ENCODE peak calls at places on chromosome 1, in nine cellular contexts. S, O, K, J, X, B, C, R and W are unnamed samples.
A peak's percentile ranks its signal among the peaks of the same experiment; 100 is the strongest.

GRCh38 chr1:227934476-227935313 is 13.0 kb downstream of the WNT9A start:
- DNase-seq in S (peak; percentile 38), O (no peak), K (peak; percentile 75), J (no peak), X (no peak), B (peak; percentile 85), C (no peak), R (no peak), W (no peak)

GRCh38 chr1:165564561-165564960 is 20.8 kb downstream of the LRRC52 start:
- DNase-seq in S (no peak), O (no peak), K (no peak), J (no peak), X (no peak), B (no peak), C (no peak), R (no peak), W (peak; percentile 54)

GRCh38 chr1:226972931-226973330 is 32.8 kb downstream of the COQ8A start:
- DNase-seq in S (no peak), O (no peak), K (no peak), J (no peak), X (no peak), B (no peak), C (no peak), R (no peak), W (peak; percentile 81)

GRCh38 chr1:203480525-203481084 is 5.0 kb downstream of the PRELP start:
- DNase-seq in S (peak; percentile 95), O (peak; percentile 96), K (peak; percentile 80), J (peak; percentile 36), X (peak; percentile 45), B (peak; percentile 49), C (no peak), R (peak; percentile 21), W (peak; percentile 74)

GRCh38 chr1:27598902-27599528 is 4.9 kb downstream of the AHDC1 start:
- DNase-seq in S (peak; percentile 86), O (no peak), K (peak; percentile 86), J (peak; percentile 26), X (no peak), B (peak; percentile 57), C (peak; percentile 75), R (no peak), W (peak; percentile 69)

GRCh38 chr1:29687601-29688244 is 451.4 kb downstream of the PTPRU start:
- DNase-seq in S (peak; percentile 33), O (no peak), K (no peak), J (no peak), X (no peak), B (no peak), C (no peak), R (no peak), W (no peak)

GRCh38 chr1:161727343-161727924 is 6.1 kb downstream of the FCRLB start:
- DNase-seq in S (peak; percentile 78), O (peak; percentile 74), K (no peak), J (peak; percentile 8), X (no peak), B (no peak), C (no peak), R (peak; percentile 21), W (no peak)

GRCh38 chr1:8925406-8925805 is 20.3 kb upstream of the CA6 start:
- DNase-seq in S (no peak), O (no peak), K (no peak), J (no peak), X (no peak), B (no peak), C (no peak), R (no peak), W (no peak)

GRCh38 chr1:221031890-221032222 is 152.6 kb downstream of the HLX start:
- DNase-seq in S (peak; percentile 25), O (no peak), K (no peak), J (no peak), X (no peak), B (no peak), C (no peak), R (no peak), W (no peak)

GRCh38 chr1:39892611-39893595 is 8.8 kb downstream of the MYCL start:
- DNase-seq in S (peak; percentile 66), O (peak; percentile 56), K (peak; percentile 94), J (no peak), X (peak; percentile 23), B (no peak), C (peak; percentile 28), R (no peak), W (no peak)

GRCh38 chr1:150268342-150268705 is 492 bp downstream of the APH1A start:
- DNase-seq in S (peak; percentile 60), O (no peak), K (peak; percentile 42), J (no peak), X (no peak), B (no peak), C (no peak), R (peak; percentile 30), W (no peak)

GRCh38 chr1:31957701-31958674 is 19.8 kb upstream of the PTP4A2 start:
- DNase-seq in S (no peak), O (no peak), K (no peak), J (no peak), X (no peak), B (no peak), C (peak; percentile 71), R (no peak), W (no peak)

GRCh38 chr1:70486676-70487470 is 75.8 kb downstream of the CTH start:
- DNase-seq in S (peak; percentile 92), O (peak; percentile 80), K (peak; percentile 73), J (no peak), X (no peak), B (peak; percentile 55), C (no peak), R (no peak), W (no peak)

GRCh38 chr1:110393691-110394564 is 3.1 kb upstream of the SLC16A4 start:
- DNase-seq in S (peak; percentile 86), O (peak; percentile 66), K (no peak), J (no peak), X (no peak), B (no peak), C (no peak), R (no peak), W (no peak)

GRCh38 chr1:11927866-11928592 is 1.8 kb upstream of the KIAA2013 start:
- DNase-seq in S (no peak), O (no peak), K (no peak), J (no peak), X (no peak), B (no peak), C (no peak), R (no peak), W (no peak)

GRCh38 chr1:52098139-52098871 is 42.2 kb downstream of the BTF3L4 start:
- DNase-seq in S (no peak), O (no peak), K (peak; percentile 17), J (no peak), X (no peak), B (no peak), C (no peak), R (no peak), W (no peak)

GRCh38 chr1:198763298-198763714 is 124.5 kb downstream of the PTPRC start:
- DNase-seq in S (peak; percentile 40), O (no peak), K (no peak), J (no peak), X (no peak), B (no peak), C (peak; percentile 27), R (no peak), W (no peak)

GRCh38 chr1:222618001-222618879 is at the start of gene MIA3:
- DNase-seq in S (peak; percentile 68), O (no peak), K (no peak), J (peak; percentile 11), X (peak; percentile 76), B (no peak), C (peak; percentile 90), R (peak; percentile 81), W (peak; percentile 91)

GRCh38 chr1:110783292-110783918 is 89.5 kb upstream of the CD53 start:
- DNase-seq in S (peak; percentile 68), O (no peak), K (peak; percentile 74), J (peak; percentile 42), X (peak; percentile 23), B (no peak), C (peak; percentile 80), R (peak; percentile 46), W (no peak)

GRCh38 chr1:51444534-51445192 is 74.4 kb downstream of the EPS15 start:
- DNase-seq in S (no peak), O (no peak), K (no peak), J (no peak), X (no peak), B (no peak), C (no peak), R (no peak), W (no peak)

GRCh38 chr1:203569490-203570318 is 56.9 kb upstream of the ATP2B4 start:
- DNase-seq in S (peak; percentile 68), O (no peak), K (no peak), J (no peak), X (no peak), B (no peak), C (no peak), R (no peak), W (no peak)

GRCh38 chr1:52707927-52708655 is 9.9 kb upstream of the COA7 start:
- DNase-seq in S (peak; percentile 80), O (peak; percentile 83), K (no peak), J (no peak), X (no peak), B (peak; percentile 63), C (peak; percentile 38), R (no peak), W (no peak)

GRCh38 chr1:224736619-224737352 is 120.7 kb downstream of the CNIH3 start:
- DNase-seq in S (peak; percentile 81), O (no peak), K (peak; percentile 48), J (no peak), X (peak; percentile 19), B (peak; percentile 7), C (peak; percentile 73), R (no peak), W (peak; percentile 33)

GRCh38 chr1:74822851-74823443 is 90.0 kb downstream of the TYW3 start:
- DNase-seq in S (no peak), O (peak; percentile 38), K (no peak), J (no peak), X (no peak), B (no peak), C (no peak), R (no peak), W (no peak)

GRCh38 chr1:160797861-160798273 is 1.9 kb downstream of the LY9 start:
- DNase-seq in S (no peak), O (no peak), K (no peak), J (peak; percentile 33), X (no peak), B (no peak), C (no peak), R (peak; percentile 53), W (no peak)

GRCh38 chr1:42742141-42742540 is 2.1 kb upstream of the CLDN19 start:
- DNase-seq in S (no peak), O (no peak), K (no peak), J (no peak), X (no peak), B (no peak), C (no peak), R (no peak), W (no peak)

GRCh38 chr1:3060112-3060511 is 8.9 kb upstream of the PRDM16 start:
- DNase-seq in S (no peak), O (no peak), K (no peak), J (no peak), X (no peak), B (no peak), C (no peak), R (no peak), W (no peak)

GRCh38 chr1:61588736-61589381 is 136.1 kb downstream of the TM2D1 start:
- DNase-seq in S (peak; percentile 79), O (no peak), K (peak; percentile 90), J (peak; percentile 8), X (peak; percentile 81), B (peak; percentile 56), C (no peak), R (peak; percentile 29), W (peak; percentile 62)

GRCh38 chr1:152459596-152460528 is 45.8 kb upstream of the CRNN start:
- DNase-seq in S (peak; percentile 75), O (no peak), K (peak; percentile 64), J (peak; percentile 52), X (peak; percentile 47), B (no peak), C (peak; percentile 78), R (peak; percentile 59), W (peak; percentile 78)

GRCh38 chr1:37449936-37450335 is 24.4 kb upstream of the ZC3H12A start:
- DNase-seq in S (no peak), O (no peak), K (no peak), J (no peak), X (no peak), B (no peak), C (no peak), R (no peak), W (no peak)

GRCh38 chr1:83787246-83787998 is 211.5 kb downstream of the TTLL7 start:
- DNase-seq in S (no peak), O (no peak), K (peak; percentile 77), J (no peak), X (no peak), B (no peak), C (no peak), R (no peak), W (no peak)